ENCODE peak calls at places on chromosome 2, in four cellular contexts. Y is AG04450, T is right lobe of liver, K is upper lobe of left lung. E is an unnamed sample.

GRCh38 chr2:178331474-178332431 is 119.2 kb downstream of the PRKRA start:
- DNase-seq in Y (no peak), T (no peak), K (no peak), E (no peak)

GRCh38 chr2:209005371-209005770 is 418.5 kb upstream of the MAP2 start:
- DNase-seq in Y (no peak), T (no peak), K (no peak), E (no peak)

GRCh38 chr2:64945973-64946736 is 43.0 kb upstream of the SLC1A4 start:
- DNase-seq in Y (no peak), T (no peak), K (peak), E (peak)

GRCh38 chr2:182866461-182867369 is at the start of gene FRZB:
- DNase-seq in Y (peak), T (peak), K (peak), E (no peak)

GRCh38 chr2:18855027-18855426 is 265.7 kb upstream of the NT5C1B start:
- DNase-seq in Y (no peak), T (no peak), K (no peak), E (no peak)

GRCh38 chr2:241598487-241598886 is 38.5 kb downstream of the THAP4 start:
- DNase-seq in Y (no peak), T (no peak), K (peak), E (no peak)

GRCh38 chr2:144014108-144014507 is 505.8 kb downstream of the ZEB2 start:
- DNase-seq in Y (no peak), T (no peak), K (no peak), E (no peak)

GRCh38 chr2:40760071-40760666 is 308.3 kb upstream of the SLC8A1 start:
- DNase-seq in Y (peak), T (no peak), K (peak), E (no peak)

GRCh38 chr2:217994776-217995274 is 8.0 kb downstream of the TNS1 start:
- DNase-seq in Y (peak), T (no peak), K (no peak), E (no peak)

GRCh38 chr2:109609352-109610024 is 4.3 kb downstream of the SEPTIN10 start:
- DNase-seq in Y (no peak), T (no peak), K (no peak), E (no peak)

GRCh38 chr2:166458682-166459081 is 35.4 kb downstream of the SCN7A start:
- DNase-seq in Y (no peak), T (no peak), K (no peak), E (no peak)

GRCh38 chr2:88751770-88752169 is 60.3 kb downstream of the RPIA start:
- DNase-seq in Y (no peak), T (no peak), K (no peak), E (no peak)

GRCh38 chr2:174787485-174788205 is 23.4 kb upstream of the CHRNA1 start:
- DNase-seq in Y (peak), T (no peak), K (no peak), E (no peak)

GRCh38 chr2:98903767-98904485 is 32.1 kb downstream of the CRACDL start:
- DNase-seq in Y (no peak), T (peak), K (no peak), E (no peak)

GRCh38 chr2:65142515-65142914 is 12.6 kb upstream of the RAB1A start:
- DNase-seq in Y (no peak), T (no peak), K (no peak), E (no peak)

GRCh38 chr2:71613953-71614925 is 160.9 kb downstream of the DYSF start:
- DNase-seq in Y (no peak), T (peak), K (peak), E (peak)

GRCh38 chr2:188850786-188851185 is 123.4 kb upstream of the COL3A1 start:
- DNase-seq in Y (no peak), T (no peak), K (no peak), E (no peak)

GRCh38 chr2:120747706-120748105 is 12.0 kb downstream of the GLI2 start:
- DNase-seq in Y (no peak), T (no peak), K (peak), E (peak)

GRCh38 chr2:71721362-71721665 is 268.0 kb downstream of the DYSF start:
- DNase-seq in Y (no peak), T (no peak), K (no peak), E (no peak)

GRCh38 chr2:26298638-26299393 is 47.1 kb upstream of the SELENOI start:
- DNase-seq in Y (no peak), T (peak), K (peak), E (peak)

GRCh38 chr2:97792416-97792815 is 79.0 kb downstream of the ZAP70 start:
- DNase-seq in Y (no peak), T (no peak), K (no peak), E (no peak)

GRCh38 chr2:231399853-231400667 is 4.5 kb downstream of the B3GNT7 start:
- DNase-seq in Y (no peak), T (peak), K (no peak), E (no peak)

GRCh38 chr2:171807130-171807529 is 86.9 kb downstream of the SLC25A12 start:
- DNase-seq in Y (no peak), T (no peak), K (no peak), E (no peak)

GRCh38 chr2:240293126-240293864 is 142.2 kb upstream of the GPC1 start:
- DNase-seq in Y (no peak), T (no peak), K (no peak), E (no peak)

GRCh38 chr2:150141241-150142001 is 346.0 kb downstream of the RND3 start:
- DNase-seq in Y (no peak), T (no peak), K (no peak), E (no peak)

GRCh38 chr2:143261986-143262784 is 133.0 kb downstream of the ARHGAP15 start:
- DNase-seq in Y (no peak), T (no peak), K (peak), E (peak)

GRCh38 chr2:132741754-132742153 is 71.7 kb upstream of the LYPD1 start:
- DNase-seq in Y (peak), T (no peak), K (no peak), E (no peak)

GRCh38 chr2:38417745-38418689 is 40.9 kb upstream of the ATL2 start:
- DNase-seq in Y (no peak), T (no peak), K (no peak), E (no peak)
- TF ChIP-seq CTCF in Y (no peak), T (no peak), K (no peak), E (no peak)

GRCh38 chr2:20507166-20507692 is 60.4 kb downstream of the RHOB start:
- DNase-seq in Y (no peak), T (no peak), K (no peak), E (no peak)
- H3K4me3 ChIP-seq in Y (no peak), T (no peak), K (no peak), E (no peak)

GRCh38 chr2:202797944-202798343 is 73.6 kb downstream of the ICA1L start:
- DNase-seq in Y (no peak), T (no peak), K (no peak), E (no peak)
- H3K27ac ChIP-seq in Y (no peak), T (no peak), K (no peak), E (no peak)

GRCh38 chr2:223957092-223957851 is at the start of gene MRPL44:
- DNase-seq in Y (peak), T (peak), K (peak), E (peak)
- TF ChIP-seq CTCF in Y (no peak), T (no peak), K (peak), E (no peak)

GRCh38 chr2:221571108-221571390 is 1.1 kb downstream of the EPHA4 start:
- DNase-seq in Y (no peak), T (no peak), K (no peak), E (peak)
- H3K4me3 ChIP-seq in Y (peak), T (no peak), K (peak), E (peak)

GRCh38 chr2:85712849-85713612 is 18.9 kb downstream of the GNLY start:
- DNase-seq in Y (no peak), T (peak), K (peak), E (no peak)
- H3K27ac ChIP-seq in Y (no peak), T (peak), K (peak), E (no peak)

DNA sequence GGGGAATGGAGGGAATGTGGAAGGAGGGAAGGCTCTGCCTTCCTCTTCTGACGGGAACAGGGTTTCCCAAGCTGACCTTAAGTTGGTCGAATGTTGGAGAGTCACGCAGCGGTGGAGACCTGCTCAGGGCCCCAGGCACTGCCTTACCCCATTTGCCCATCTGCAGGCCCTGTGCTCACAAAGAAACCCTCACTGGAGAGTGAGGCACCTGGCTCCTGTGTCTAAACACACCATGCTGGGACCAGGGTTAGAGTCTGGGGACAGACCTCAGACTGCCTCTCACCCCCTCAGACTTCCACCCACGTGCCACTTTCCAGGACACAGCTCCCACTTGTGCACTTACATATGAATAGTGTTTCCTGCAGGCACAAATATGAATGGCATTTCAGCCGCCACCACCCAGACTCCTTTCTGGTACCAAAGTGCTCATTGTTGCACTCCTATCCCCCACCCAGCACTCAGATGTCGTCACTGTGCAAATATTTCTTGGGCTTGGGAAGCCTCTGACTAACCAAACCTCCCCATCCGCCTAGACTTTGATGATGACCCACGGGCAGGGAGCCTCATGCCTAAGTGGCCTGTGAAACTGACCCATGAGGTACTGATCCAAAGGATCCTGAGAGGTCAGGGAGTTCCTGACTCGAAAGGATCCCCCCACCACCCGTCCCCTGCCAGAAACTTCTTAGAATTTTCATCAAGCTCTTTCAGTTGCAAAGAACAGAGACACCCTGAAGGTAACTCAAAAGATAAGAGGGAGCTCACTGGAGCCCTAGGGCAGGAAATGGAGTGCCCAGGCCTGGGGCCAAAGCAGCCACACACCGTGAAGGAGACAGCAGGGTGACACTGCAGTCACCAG is 78.3 kb downstream of the STPG4 start:
- DNase-seq in Y (peak), T (no peak), K (peak), E (no peak)
- TF ChIP-seq CTCF in Y (no peak), T (no peak), K (no peak), E (no peak)

GRCh38 chr2:238914648-238915015 is 66.7 kb downstream of the TWIST2 start:
- DNase-seq in Y (no peak), T (no peak), K (peak), E (no peak)

GRCh38 chr2:238913931-238914647 is 66.2 kb downstream of the TWIST2 start:
- DNase-seq in Y (no peak), T (no peak), K (peak), E (no peak)

GRCh38 chr2:238916176-238916874 is 68.4 kb downstream of the TWIST2 start:
- DNase-seq in Y (no peak), T (no peak), K (peak), E (no peak)

GRCh38 chr2:238915596-238915995 is 67.7 kb downstream of the TWIST2 start:
- DNase-seq in Y (no peak), T (peak), K (peak), E (no peak)

GRCh38 chr2:238915196-238915595 is 67.3 kb downstream of the TWIST2 start:
- DNase-seq in Y (no peak), T (no peak), K (peak), E (no peak)
- H3K4me3 ChIP-seq in Y (no peak), T (no peak), K (no peak), E (no peak)

DNA sequence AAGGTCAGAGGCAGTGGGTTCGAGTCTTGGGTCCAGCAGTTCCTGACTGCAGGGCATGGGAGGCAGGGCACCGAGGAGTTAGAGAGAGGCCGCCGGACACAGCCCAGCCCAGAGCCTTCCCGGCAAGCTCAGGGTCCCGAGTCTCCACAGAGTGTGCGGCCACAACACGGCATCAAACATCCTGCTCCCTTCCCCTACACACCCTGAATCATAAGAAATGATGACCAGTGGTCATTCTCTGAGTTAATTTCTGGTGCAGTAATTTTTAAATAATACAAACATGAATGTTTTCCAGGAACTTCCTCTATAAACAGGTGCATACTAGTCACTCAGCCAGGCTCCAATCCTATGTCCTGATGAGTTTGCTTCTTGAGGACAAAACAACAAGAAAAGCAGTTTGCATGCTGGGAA is 118.0 kb downstream of the PXDN start:
- DNase-seq in Y (no peak), T (no peak), K (peak), E (no peak)
- H3K27ac ChIP-seq in Y (no peak), T (no peak), K (peak), E (no peak)

GRCh38 chr2:24771905-24772586 is 21.1 kb downstream of the PTRHD1 start:
- DNase-seq in Y (no peak), T (no peak), K (peak), E (no peak)
- TF ChIP-seq CTCF in Y (no peak), T (no peak), K (no peak), E (no peak)

E was measured in CD8-positive, alpha-beta T cell.